ENCODE peak calls at places on chromosome 11, in four cellular contexts. One of them, this sample, is unnamed.

GRCh38 chr11:120194166-120194565 is 16.7 kb upstream of the OAF start:
- DNase-seq in PC-3: no peak
- DNase-seq in HCT116: no peak
- DNase-seq in HepG2: no peak
- DNase-seq in this sample: no peak

GRCh38 chr11:83819936-83820549 is 533.9 kb upstream of the CCDC90B start:
- DNase-seq in PC-3: peak
- DNase-seq in HCT116: peak
- DNase-seq in HepG2: peak
- DNase-seq in this sample: peak

GRCh38 chr11:45023065-45023365 is 72.3 kb upstream of the TP53I11 start:
- DNase-seq in PC-3: no peak
- DNase-seq in HCT116: no peak
- DNase-seq in HepG2: no peak
- DNase-seq in this sample: no peak

GRCh38 chr11:62804310-62805043 is 763 bp downstream of the NXF1 start:
- DNase-seq in PC-3: peak
- DNase-seq in HCT116: no peak
- DNase-seq in HepG2: no peak
- DNase-seq in this sample: no peak

GRCh38 chr11:118224512-118225180 is at the start of gene JAML:
- DNase-seq in PC-3: no peak
- DNase-seq in HCT116: no peak
- DNase-seq in HepG2: no peak
- DNase-seq in this sample: no peak

GRCh38 chr11:123219066-123219697 is 24.1 kb upstream of the CLMP start:
- DNase-seq in PC-3: no peak
- DNase-seq in HCT116: no peak
- DNase-seq in HepG2: no peak
- DNase-seq in this sample: no peak

GRCh38 chr11:68411501-68411991 is 49.0 kb upstream of the PPP6R3 start:
- DNase-seq in PC-3: no peak
- DNase-seq in HCT116: no peak
- DNase-seq in HepG2: no peak
- DNase-seq in this sample: no peak

GRCh38 chr11:70637186-70637800 is 239.0 kb downstream of the CTTN start:
- DNase-seq in PC-3: no peak
- DNase-seq in HCT116: no peak
- DNase-seq in HepG2: no peak
- DNase-seq in this sample: no peak

GRCh38 chr11:128412847-128413791 is 174.2 kb downstream of the ETS1 start:
- DNase-seq in PC-3: peak
- DNase-seq in HCT116: no peak
- DNase-seq in HepG2: no peak
- DNase-seq in this sample: no peak

GRCh38 chr11:44760917-44761545 is 34.3 kb downstream of the TSPAN18 start:
- DNase-seq in PC-3: peak
- DNase-seq in HCT116: peak
- DNase-seq in HepG2: no peak
- DNase-seq in this sample: peak

GRCh38 chr11:117097567-117098268 is 510 bp downstream of the SIK3 start:
- DNase-seq in PC-3: peak
- DNase-seq in HCT116: no peak
- DNase-seq in HepG2: no peak
- DNase-seq in this sample: no peak

GRCh38 chr11:110152199-110152598 is 59.0 kb downstream of the ZC3H12C start:
- DNase-seq in PC-3: no peak
- DNase-seq in HCT116: no peak
- DNase-seq in HepG2: no peak
- DNase-seq in this sample: no peak

GRCh38 chr11:130533113-130533803 is 84.8 kb downstream of the ADAMTS15 start:
- DNase-seq in PC-3: no peak
- DNase-seq in HCT116: no peak
- DNase-seq in HepG2: no peak
- DNase-seq in this sample: no peak

GRCh38 chr11:125968363-125968762 is 22.5 kb downstream of the VSIG10L2 start:
- DNase-seq in PC-3: no peak
- DNase-seq in HCT116: no peak
- DNase-seq in HepG2: peak
- DNase-seq in this sample: no peak

GRCh38 chr11:117092951-117093590 is 5.2 kb downstream of the SIK3 start:
- DNase-seq in PC-3: no peak
- DNase-seq in HCT116: no peak
- DNase-seq in HepG2: no peak
- DNase-seq in this sample: no peak

GRCh38 chr11:45215098-45215497 is 68.7 kb downstream of the PRDM11 start:
- DNase-seq in PC-3: no peak
- DNase-seq in HCT116: no peak
- DNase-seq in HepG2: no peak
- DNase-seq in this sample: no peak

GRCh38 chr11:74195828-74196227 is 24.7 kb downstream of the PPME1 start:
- DNase-seq in PC-3: peak
- DNase-seq in HCT116: no peak
- DNase-seq in HepG2: no peak
- DNase-seq in this sample: no peak

GRCh38 chr11:7656704-7657103 is 16.6 kb downstream of the CYB5R2 start:
- DNase-seq in PC-3: no peak
- DNase-seq in HCT116: no peak
- DNase-seq in HepG2: no peak
- DNase-seq in this sample: no peak

GRCh38 chr11:73931039-73931645 is 19.7 kb upstream of the DNAJB13 start:
- DNase-seq in PC-3: peak
- DNase-seq in HCT116: peak
- DNase-seq in HepG2: peak
- DNase-seq in this sample: peak

GRCh38 chr11:67491276-67492068 is 8.6 kb downstream of the AIP start:
- DNase-seq in PC-3: no peak
- DNase-seq in HCT116: no peak
- DNase-seq in HepG2: no peak
- DNase-seq in this sample: no peak

GRCh38 chr11:120950880-120951279 is 73.0 kb upstream of the TBCEL start:
- DNase-seq in PC-3: no peak
- DNase-seq in HCT116: no peak
- DNase-seq in HepG2: no peak
- DNase-seq in this sample: no peak

GRCh38 chr11:11789735-11790369 is 51.9 kb upstream of the USP47 start:
- DNase-seq in PC-3: peak
- DNase-seq in HCT116: no peak
- DNase-seq in HepG2: no peak
- DNase-seq in this sample: no peak

GRCh38 chr11:5624489-5625278 is at the start of gene TRIM34:
- DNase-seq in PC-3: peak
- DNase-seq in HCT116: no peak
- DNase-seq in HepG2: no peak
- DNase-seq in this sample: peak

GRCh38 chr11:116687458-116688201 is 85.2 kb downstream of the BUD13 start:
- DNase-seq in PC-3: peak
- DNase-seq in HCT116: no peak
- DNase-seq in HepG2: peak
- DNase-seq in this sample: peak

GRCh38 chr11:20351151-20351550 is 12.4 kb upstream of the HTATIP2 start:
- DNase-seq in PC-3: no peak
- DNase-seq in HCT116: no peak
- DNase-seq in HepG2: no peak
- DNase-seq in this sample: no peak

GRCh38 chr11:130323452-130324448 is 9.0 kb upstream of the ZBTB44 start:
- DNase-seq in PC-3: no peak
- DNase-seq in HCT116: no peak
- DNase-seq in HepG2: no peak
- DNase-seq in this sample: no peak

GRCh38 chr11:41273908-41274307 is 185.5 kb downstream of the LRRC4C start:
- DNase-seq in PC-3: no peak
- DNase-seq in HCT116: no peak
- DNase-seq in HepG2: no peak
- DNase-seq in this sample: no peak
- H3K9ac ChIP-seq in PC-3: no peak
- H3K9ac ChIP-seq in HCT116: no peak
- H3K9ac ChIP-seq in HepG2: no peak
- H3K9ac ChIP-seq in this sample: no peak

DNA sequence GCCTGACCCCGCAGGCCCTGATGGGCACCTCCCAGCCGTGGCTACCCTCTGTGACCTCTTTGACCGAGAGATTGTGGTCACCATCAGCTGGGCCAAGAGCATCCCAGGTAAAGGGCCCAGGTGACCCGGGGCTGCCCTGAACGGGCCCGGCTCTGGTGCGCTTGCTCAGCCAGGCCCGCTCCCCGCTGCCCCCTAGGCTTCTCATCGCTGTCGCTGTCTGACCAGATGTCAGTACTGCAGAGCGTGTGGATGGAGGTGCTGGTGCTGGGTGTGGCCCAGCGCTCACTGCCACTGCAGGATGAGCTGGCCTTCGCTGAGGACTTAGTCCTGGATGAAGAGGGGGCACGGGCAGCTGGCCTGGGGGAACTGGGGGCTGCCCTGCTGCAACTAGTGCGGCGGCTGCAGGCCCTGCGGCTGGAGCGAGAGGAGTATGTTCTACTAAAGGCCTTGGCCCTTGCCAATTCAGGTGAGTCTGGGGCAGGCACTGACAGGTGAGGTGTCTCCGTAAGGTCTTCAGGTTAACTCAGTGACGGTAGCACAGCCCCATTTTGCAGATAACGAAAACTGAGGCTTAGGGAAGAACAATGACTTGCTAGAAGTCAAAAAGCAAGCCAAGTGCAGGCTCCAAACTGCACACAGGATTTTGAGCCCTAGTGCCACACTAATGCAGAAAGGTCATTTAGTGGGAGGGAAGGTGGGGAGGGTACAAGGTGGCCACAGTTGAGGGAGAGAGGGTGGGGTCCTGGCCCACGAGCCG is 2.4 kb downstream of the TRMT112 start:
- DNase-seq in PC-3: no peak
- DNase-seq in HCT116: no peak
- DNase-seq in HepG2: no peak
- DNase-seq in this sample: no peak
- H3K9ac ChIP-seq in PC-3: no peak
- H3K9ac ChIP-seq in HCT116: no peak
- H3K9ac ChIP-seq in HepG2: no peak
- H3K9ac ChIP-seq in this sample: no peak

GRCh38 chr11:64582885-64583284 is 8.1 kb upstream of the SLC22A12 start:
- DNase-seq in PC-3: no peak
- DNase-seq in HCT116: no peak
- DNase-seq in HepG2: no peak
- DNase-seq in this sample: no peak
- H3K9ac ChIP-seq in PC-3: no peak
- H3K9ac ChIP-seq in HCT116: no peak
- H3K9ac ChIP-seq in HepG2: no peak
- H3K9ac ChIP-seq in this sample: no peak

GRCh38 chr11:113177596-113178115 is 136.7 kb upstream of the TTC12 start:
- DNase-seq in PC-3: no peak
- DNase-seq in HCT116: no peak
- DNase-seq in HepG2: no peak
- DNase-seq in this sample: no peak
- H3K9ac ChIP-seq in PC-3: no peak
- H3K9ac ChIP-seq in HCT116: no peak
- H3K9ac ChIP-seq in HepG2: no peak
- H3K9ac ChIP-seq in this sample: no peak

GRCh38 chr11:10654211-10655150 is 39.1 kb downstream of the IRAG1 start:
- DNase-seq in PC-3: peak
- DNase-seq in HCT116: peak
- DNase-seq in HepG2: peak
- DNase-seq in this sample: peak
- H3K9ac ChIP-seq in PC-3: no peak
- H3K9ac ChIP-seq in HCT116: peak
- H3K9ac ChIP-seq in HepG2: no peak
- H3K9ac ChIP-seq in this sample: no peak

GRCh38 chr11:13091804-13092203 is 82.7 kb downstream of the RASSF10 start:
- DNase-seq in PC-3: peak
- DNase-seq in HCT116: no peak
- DNase-seq in HepG2: peak
- DNase-seq in this sample: no peak
- H3K9ac ChIP-seq in PC-3: no peak
- H3K9ac ChIP-seq in HCT116: no peak
- H3K9ac ChIP-seq in HepG2: no peak
- H3K9ac ChIP-seq in this sample: no peak

GRCh38 chr11:46254135-46254491 is 23.3 kb upstream of the CREB3L1 start:
- DNase-seq in PC-3: no peak
- DNase-seq in HCT116: no peak
- DNase-seq in HepG2: peak
- DNase-seq in this sample: no peak
- H3K9ac ChIP-seq in PC-3: no peak
- H3K9ac ChIP-seq in HCT116: no peak
- H3K9ac ChIP-seq in HepG2: peak
- H3K9ac ChIP-seq in this sample: no peak

DNA sequence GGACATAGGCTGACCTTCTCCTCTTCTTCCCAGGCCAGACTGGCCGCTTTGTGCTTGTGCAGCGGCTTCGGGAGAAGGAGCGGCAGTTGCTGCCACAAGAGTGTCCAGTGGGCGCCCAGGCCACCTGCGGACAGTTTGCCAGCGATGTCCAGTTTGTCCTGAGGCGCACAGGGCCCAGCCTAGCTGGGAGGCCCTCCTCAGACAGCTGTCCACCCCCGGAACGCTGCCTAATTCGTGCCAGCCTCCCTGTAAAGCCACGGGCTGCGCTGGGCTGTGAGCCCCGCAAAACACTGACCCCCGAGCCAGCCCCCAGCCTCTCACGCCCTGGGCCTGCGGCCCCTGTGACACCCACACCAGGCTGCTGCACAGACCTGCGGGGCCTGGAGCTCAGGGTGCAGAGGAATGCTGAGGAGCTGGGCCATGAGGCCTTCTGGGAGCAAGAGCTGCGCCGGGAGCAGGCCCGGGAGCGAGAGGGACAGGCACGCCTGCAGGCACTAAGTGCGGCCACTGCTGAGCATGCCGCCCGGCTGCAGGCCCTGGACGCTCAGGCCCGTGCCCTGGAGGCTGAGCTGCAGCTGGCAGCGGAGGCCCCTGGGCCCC is 1.4 kb downstream of the RASSF7 start:
- DNase-seq in PC-3: no peak
- DNase-seq in HCT116: no peak
- DNase-seq in HepG2: no peak
- DNase-seq in this sample: no peak
- H3K9ac ChIP-seq in PC-3: peak
- H3K9ac ChIP-seq in HCT116: peak
- H3K9ac ChIP-seq in HepG2: peak
- H3K9ac ChIP-seq in this sample: peak

DNA sequence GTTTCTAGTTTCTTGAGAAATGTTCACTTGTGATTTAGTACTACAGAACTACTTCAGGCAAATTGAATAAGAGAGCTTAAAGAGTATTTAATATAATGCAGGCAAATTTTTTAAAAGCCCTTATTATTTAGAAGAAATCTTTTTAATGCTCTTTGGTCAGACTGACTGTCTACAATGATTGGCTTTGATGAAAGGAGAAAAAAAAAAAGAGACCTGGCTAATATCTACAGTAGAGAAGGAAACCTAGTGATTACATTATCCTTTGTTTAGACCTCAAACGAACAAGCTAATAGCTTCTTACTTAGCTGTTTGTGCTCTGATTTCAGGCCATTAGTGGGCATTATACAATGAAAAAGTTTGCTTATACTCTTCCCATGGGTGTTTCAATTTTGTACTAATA is 1043.1 kb downstream of the JRKL start:
- DNase-seq in PC-3: no peak
- DNase-seq in HCT116: no peak
- DNase-seq in HepG2: no peak
- DNase-seq in this sample: no peak
- H3K9ac ChIP-seq in PC-3: no peak
- H3K9ac ChIP-seq in HCT116: no peak
- H3K9ac ChIP-seq in HepG2: no peak
- H3K9ac ChIP-seq in this sample: no peak

This sample was measured in neuronal stem cell.